ENCODE peak calls at places on chromosomes 3 and 15, in eight cellular contexts. One of them, this sample, is unnamed.

GRCh38 chr3:152321321-152321720 is 52.6 kb downstream of the MBNL1 start:
- DNase-seq in left ventricle myocardium inferior: no peak
- DNase-seq in dorsolateral prefrontal cortex: no peak
- DNase-seq in endothelial cell: no peak
- DNase-seq in uterus: no peak
- DNase-seq in tibial nerve: no peak
- DNase-seq in lower leg skin: no peak
- DNase-seq in fibroblast of the aortic adventitia: no peak
- DNase-seq in this sample: no peak

GRCh38 chr15:75367913-75368688 is at the start of gene MAN2C1:
- DNase-seq in left ventricle myocardium inferior: peak; percentile 95
- DNase-seq in dorsolateral prefrontal cortex: peak; percentile 93
- DNase-seq in endothelial cell: peak; percentile 91
- DNase-seq in uterus: peak; percentile 94
- DNase-seq in tibial nerve: peak; percentile 82
- DNase-seq in lower leg skin: peak; percentile 94
- DNase-seq in fibroblast of the aortic adventitia: peak; percentile 91
- DNase-seq in this sample: peak; percentile 91

GRCh38 chr3:69174435-69174834 is 52.0 kb upstream of the LMOD3 start:
- DNase-seq in left ventricle myocardium inferior: no peak
- DNase-seq in dorsolateral prefrontal cortex: no peak
- DNase-seq in endothelial cell: no peak
- DNase-seq in uterus: no peak
- DNase-seq in tibial nerve: no peak
- DNase-seq in lower leg skin: no peak
- DNase-seq in fibroblast of the aortic adventitia: no peak
- DNase-seq in this sample: no peak

GRCh38 chr15:51024735-51025453 is 69.8 kb downstream of the TNFAIP8L3 start:
- DNase-seq in left ventricle myocardium inferior: no peak
- DNase-seq in dorsolateral prefrontal cortex: no peak
- DNase-seq in endothelial cell: no peak
- DNase-seq in uterus: no peak
- DNase-seq in tibial nerve: no peak
- DNase-seq in lower leg skin: peak; percentile 74
- DNase-seq in fibroblast of the aortic adventitia: peak; percentile 32
- DNase-seq in this sample: no peak

GRCh38 chr3:96863129-96863740 is 48.8 kb downstream of the EPHA6 start:
- DNase-seq in left ventricle myocardium inferior: no peak
- DNase-seq in dorsolateral prefrontal cortex: no peak
- DNase-seq in endothelial cell: peak; percentile 41
- DNase-seq in uterus: no peak
- DNase-seq in tibial nerve: no peak
- DNase-seq in lower leg skin: no peak
- DNase-seq in fibroblast of the aortic adventitia: peak; percentile 19
- DNase-seq in this sample: no peak

GRCh38 chr3:16109929-16110328 is 64.6 kb upstream of the GALNT15 start:
- DNase-seq in left ventricle myocardium inferior: peak; percentile 23
- DNase-seq in dorsolateral prefrontal cortex: no peak
- DNase-seq in endothelial cell: no peak
- DNase-seq in uterus: no peak
- DNase-seq in tibial nerve: no peak
- DNase-seq in lower leg skin: no peak
- DNase-seq in fibroblast of the aortic adventitia: no peak
- DNase-seq in this sample: no peak

GRCh38 chr3:179401561-179401960 is 49.7 kb downstream of the GNB4 start:
- DNase-seq in left ventricle myocardium inferior: no peak
- DNase-seq in dorsolateral prefrontal cortex: no peak
- DNase-seq in endothelial cell: no peak
- DNase-seq in uterus: no peak
- DNase-seq in tibial nerve: no peak
- DNase-seq in lower leg skin: no peak
- DNase-seq in fibroblast of the aortic adventitia: no peak
- DNase-seq in this sample: no peak

GRCh38 chr15:62389887-62390792 is 225.1 kb upstream of the C2CD4B start:
- DNase-seq in left ventricle myocardium inferior: peak; percentile 72
- DNase-seq in dorsolateral prefrontal cortex: peak; percentile 60
- DNase-seq in endothelial cell: peak; percentile 76
- DNase-seq in uterus: peak; percentile 47
- DNase-seq in tibial nerve: peak; percentile 35
- DNase-seq in lower leg skin: peak; percentile 30
- DNase-seq in fibroblast of the aortic adventitia: peak; percentile 69
- DNase-seq in this sample: peak; percentile 55

GRCh38 chr15:100997442-100997841 is 78.3 kb downstream of the LRRK1 start:
- DNase-seq in left ventricle myocardium inferior: no peak
- DNase-seq in dorsolateral prefrontal cortex: no peak
- DNase-seq in endothelial cell: no peak
- DNase-seq in uterus: no peak
- DNase-seq in tibial nerve: no peak
- DNase-seq in lower leg skin: no peak
- DNase-seq in fibroblast of the aortic adventitia: peak; percentile 14
- DNase-seq in this sample: no peak

GRCh38 chr3:105495021-105495420 is 128.3 kb downstream of the ALCAM start:
- DNase-seq in left ventricle myocardium inferior: no peak
- DNase-seq in dorsolateral prefrontal cortex: no peak
- DNase-seq in endothelial cell: no peak
- DNase-seq in uterus: no peak
- DNase-seq in tibial nerve: no peak
- DNase-seq in lower leg skin: no peak
- DNase-seq in fibroblast of the aortic adventitia: no peak
- DNase-seq in this sample: no peak

GRCh38 chr15:89673162-89673506 is 6.0 kb downstream of the PLIN1 start:
- DNase-seq in left ventricle myocardium inferior: no peak
- DNase-seq in dorsolateral prefrontal cortex: no peak
- DNase-seq in endothelial cell: peak; percentile 81
- DNase-seq in uterus: no peak
- DNase-seq in tibial nerve: no peak
- DNase-seq in lower leg skin: no peak
- DNase-seq in fibroblast of the aortic adventitia: no peak
- DNase-seq in this sample: peak; percentile 37

GRCh38 chr3:4906107-4906621 is 73.1 kb upstream of the BHLHE40 start:
- DNase-seq in left ventricle myocardium inferior: no peak
- DNase-seq in dorsolateral prefrontal cortex: no peak
- DNase-seq in endothelial cell: no peak
- DNase-seq in uterus: no peak
- DNase-seq in tibial nerve: no peak
- DNase-seq in lower leg skin: no peak
- DNase-seq in fibroblast of the aortic adventitia: peak; percentile 22
- DNase-seq in this sample: no peak

GRCh38 chr3:101065962-101066361 is 72.7 kb upstream of the ABI3BP start:
- DNase-seq in left ventricle myocardium inferior: no peak
- DNase-seq in dorsolateral prefrontal cortex: no peak
- DNase-seq in endothelial cell: no peak
- DNase-seq in uterus: no peak
- DNase-seq in tibial nerve: no peak
- DNase-seq in lower leg skin: no peak
- DNase-seq in fibroblast of the aortic adventitia: peak; percentile 92
- DNase-seq in this sample: no peak

GRCh38 chr3:67037615-67038014 is 39.5 kb downstream of the KBTBD8 start:
- DNase-seq in left ventricle myocardium inferior: no peak
- DNase-seq in dorsolateral prefrontal cortex: no peak
- DNase-seq in endothelial cell: no peak
- DNase-seq in uterus: no peak
- DNase-seq in tibial nerve: no peak
- DNase-seq in lower leg skin: no peak
- DNase-seq in fibroblast of the aortic adventitia: peak; percentile 67
- DNase-seq in this sample: no peak

GRCh38 chr15:77822631-77823230 is 190.0 kb upstream of the LINGO1 start:
- DNase-seq in left ventricle myocardium inferior: no peak
- DNase-seq in dorsolateral prefrontal cortex: no peak
- DNase-seq in endothelial cell: no peak
- DNase-seq in uterus: no peak
- DNase-seq in tibial nerve: no peak
- DNase-seq in lower leg skin: no peak
- DNase-seq in fibroblast of the aortic adventitia: no peak
- DNase-seq in this sample: no peak

GRCh38 chr15:84783493-84784251 is 33.5 kb upstream of the ALPK3 start:
- DNase-seq in left ventricle myocardium inferior: no peak
- DNase-seq in dorsolateral prefrontal cortex: no peak
- DNase-seq in endothelial cell: no peak
- DNase-seq in uterus: no peak
- DNase-seq in tibial nerve: no peak
- DNase-seq in lower leg skin: no peak
- DNase-seq in fibroblast of the aortic adventitia: no peak
- DNase-seq in this sample: no peak
- TF ChIP-seq CTCF in left ventricle myocardium inferior: no peak
- TF ChIP-seq CTCF in dorsolateral prefrontal cortex: no peak
- TF ChIP-seq CTCF in endothelial cell: no peak
- TF ChIP-seq CTCF in uterus: no peak
- TF ChIP-seq CTCF in tibial nerve: no peak
- TF ChIP-seq CTCF in lower leg skin: no peak
- TF ChIP-seq CTCF in fibroblast of the aortic adventitia: no peak
- TF ChIP-seq CTCF in this sample: no peak

GRCh38 chr3:37310666-37311050 is 136.3 kb upstream of the LRRFIP2 start:
- DNase-seq in left ventricle myocardium inferior: no peak
- DNase-seq in dorsolateral prefrontal cortex: no peak
- DNase-seq in endothelial cell: no peak
- DNase-seq in uterus: no peak
- DNase-seq in tibial nerve: no peak
- DNase-seq in lower leg skin: no peak
- DNase-seq in fibroblast of the aortic adventitia: peak; percentile 18
- DNase-seq in this sample: no peak

GRCh38 chr3:37307321-37307720 is 132.9 kb upstream of the LRRFIP2 start:
- DNase-seq in left ventricle myocardium inferior: no peak
- DNase-seq in dorsolateral prefrontal cortex: no peak
- DNase-seq in endothelial cell: no peak
- DNase-seq in uterus: no peak
- DNase-seq in tibial nerve: no peak
- DNase-seq in lower leg skin: no peak
- DNase-seq in fibroblast of the aortic adventitia: peak; percentile 48
- DNase-seq in this sample: no peak

GRCh38 chr3:37309945-37310665 is 135.7 kb upstream of the LRRFIP2 start:
- DNase-seq in left ventricle myocardium inferior: no peak
- DNase-seq in dorsolateral prefrontal cortex: no peak
- DNase-seq in endothelial cell: no peak
- DNase-seq in uterus: no peak
- DNase-seq in tibial nerve: no peak
- DNase-seq in lower leg skin: no peak
- DNase-seq in fibroblast of the aortic adventitia: no peak
- DNase-seq in this sample: no peak

GRCh38 chr3:37308247-37308646 is 133.9 kb upstream of the LRRFIP2 start:
- DNase-seq in left ventricle myocardium inferior: no peak
- DNase-seq in dorsolateral prefrontal cortex: no peak
- DNase-seq in endothelial cell: no peak
- DNase-seq in uterus: no peak
- DNase-seq in tibial nerve: no peak
- DNase-seq in lower leg skin: no peak
- DNase-seq in fibroblast of the aortic adventitia: peak; percentile 39
- DNase-seq in this sample: no peak
- TF ChIP-seq CTCF in left ventricle myocardium inferior: peak; percentile 41
- TF ChIP-seq CTCF in dorsolateral prefrontal cortex: peak; percentile 55
- TF ChIP-seq CTCF in endothelial cell: peak; percentile 70
- TF ChIP-seq CTCF in uterus: no peak
- TF ChIP-seq CTCF in tibial nerve: no peak
- TF ChIP-seq CTCF in lower leg skin: no peak
- TF ChIP-seq CTCF in fibroblast of the aortic adventitia: peak; percentile 41
- TF ChIP-seq CTCF in this sample: peak; percentile 61

GRCh38 chr3:111765136-111765535 is 93.9 kb upstream of the PHLDB2 start:
- DNase-seq in left ventricle myocardium inferior: no peak
- DNase-seq in dorsolateral prefrontal cortex: no peak
- DNase-seq in endothelial cell: no peak
- DNase-seq in uterus: no peak
- DNase-seq in tibial nerve: no peak
- DNase-seq in lower leg skin: no peak
- DNase-seq in fibroblast of the aortic adventitia: no peak
- DNase-seq in this sample: no peak

GRCh38 chr3:111763968-111764367 is 95.1 kb upstream of the PHLDB2 start:
- DNase-seq in left ventricle myocardium inferior: no peak
- DNase-seq in dorsolateral prefrontal cortex: no peak
- DNase-seq in endothelial cell: no peak
- DNase-seq in uterus: no peak
- DNase-seq in tibial nerve: peak; percentile 65
- DNase-seq in lower leg skin: peak; percentile 59
- DNase-seq in fibroblast of the aortic adventitia: peak; percentile 90
- DNase-seq in this sample: no peak

GRCh38 chr3:111763101-111763500 is 96.0 kb upstream of the PHLDB2 start:
- DNase-seq in left ventricle myocardium inferior: no peak
- DNase-seq in dorsolateral prefrontal cortex: no peak
- DNase-seq in endothelial cell: no peak
- DNase-seq in uterus: no peak
- DNase-seq in tibial nerve: no peak
- DNase-seq in lower leg skin: no peak
- DNase-seq in fibroblast of the aortic adventitia: peak; percentile 60
- DNase-seq in this sample: no peak

GRCh38 chr3:111762535-111762934 is 96.5 kb upstream of the PHLDB2 start:
- DNase-seq in left ventricle myocardium inferior: no peak
- DNase-seq in dorsolateral prefrontal cortex: no peak
- DNase-seq in endothelial cell: no peak
- DNase-seq in uterus: peak; percentile 43
- DNase-seq in tibial nerve: no peak
- DNase-seq in lower leg skin: no peak
- DNase-seq in fibroblast of the aortic adventitia: peak; percentile 77
- DNase-seq in this sample: no peak

GRCh38 chr3:111764645-111765091 is 94.4 kb upstream of the PHLDB2 start:
- DNase-seq in left ventricle myocardium inferior: no peak
- DNase-seq in dorsolateral prefrontal cortex: no peak
- DNase-seq in endothelial cell: no peak
- DNase-seq in uterus: no peak
- DNase-seq in tibial nerve: no peak
- DNase-seq in lower leg skin: no peak
- DNase-seq in fibroblast of the aortic adventitia: peak; percentile 76
- DNase-seq in this sample: no peak
- TF ChIP-seq CTCF in left ventricle myocardium inferior: no peak
- TF ChIP-seq CTCF in dorsolateral prefrontal cortex: no peak
- TF ChIP-seq CTCF in endothelial cell: no peak
- TF ChIP-seq CTCF in uterus: no peak
- TF ChIP-seq CTCF in tibial nerve: no peak
- TF ChIP-seq CTCF in lower leg skin: no peak
- TF ChIP-seq CTCF in fibroblast of the aortic adventitia: peak; percentile 32
- TF ChIP-seq CTCF in this sample: no peak

DNA sequence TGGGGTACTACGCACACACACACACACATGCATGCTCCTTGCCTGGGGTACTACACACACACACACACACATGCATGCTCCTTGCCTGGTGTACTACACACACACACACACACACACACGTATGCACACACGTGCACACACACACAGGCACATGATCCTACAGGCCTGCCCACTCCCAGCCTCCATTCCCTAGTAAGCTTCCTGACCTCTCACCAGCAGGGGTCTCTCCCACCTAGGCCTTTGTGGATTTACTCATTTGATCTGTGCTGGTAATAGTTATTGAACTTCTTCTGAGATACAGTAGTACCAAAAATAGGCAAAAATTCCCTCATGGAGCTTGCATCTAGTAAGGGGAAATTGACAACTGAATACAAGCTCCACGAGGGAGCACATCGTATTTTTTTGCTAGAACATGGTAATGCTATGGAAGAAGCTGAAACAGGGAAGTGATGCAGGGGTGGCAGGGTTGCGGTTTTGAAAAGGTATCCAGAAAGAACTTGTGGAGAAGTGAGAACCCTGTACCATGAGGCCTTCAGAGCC is 19.1 kb downstream of the TTC21A start:
- DNase-seq in left ventricle myocardium inferior: no peak
- DNase-seq in dorsolateral prefrontal cortex: no peak
- DNase-seq in endothelial cell: peak; percentile 55
- DNase-seq in uterus: peak; percentile 61
- DNase-seq in tibial nerve: peak; percentile 67
- DNase-seq in lower leg skin: no peak
- DNase-seq in fibroblast of the aortic adventitia: peak; percentile 77
- DNase-seq in this sample: no peak
- TF ChIP-seq CTCF in left ventricle myocardium inferior: peak; percentile 76
- TF ChIP-seq CTCF in dorsolateral prefrontal cortex: peak; percentile 65
- TF ChIP-seq CTCF in endothelial cell: no peak
- TF ChIP-seq CTCF in uterus: peak; percentile 72
- TF ChIP-seq CTCF in tibial nerve: peak; percentile 39
- TF ChIP-seq CTCF in lower leg skin: no peak
- TF ChIP-seq CTCF in fibroblast of the aortic adventitia: peak; percentile 72
- TF ChIP-seq CTCF in this sample: peak; percentile 62